ENCODE peak calls at places on chromosomes 7 and 10, in six cellular contexts. A is activated CD8-positive, alpha-beta T cell treated with anti-CD3 and anti-CD28 coated beads for 36 hours; H is mammary epithelial cell; Z is HepG2; V is tibial artery; F is WTC11. Q is an unnamed sample.

GRCh38 chr10:60714242-60714641 is 64.0 kb upstream of the CDK1 start:
- DNase-seq in Z (no peak), H (no peak), V (no peak), A (no peak), F (no peak), Q (no peak)

GRCh38 chr7:5709347-5709950 is 72.0 kb downstream of the RNF216 start:
- DNase-seq in Z (no peak), A (no peak), F (no peak), H (no peak), V (no peak), Q (peak)

GRCh38 chr7:137471128-137471527 is 127.6 kb upstream of the PTN start:
- DNase-seq in V (no peak), H (no peak), A (no peak), Z (no peak), F (no peak), Q (no peak)

GRCh38 chr10:122983898-122984297 is 3.7 kb downstream of the PSTK start:
- DNase-seq in V (no peak), A (no peak), H (no peak), Z (no peak), F (no peak), Q (no peak)

GRCh38 chr10:47397256-47397655 is 13.2 kb upstream of the ZNF488 start:
- DNase-seq in A (no peak), V (peak), H (no peak), F (no peak), Z (no peak), Q (no peak)

GRCh38 chr7:6533893-6534804 is 17.1 kb downstream of the GRID2IP start:
- DNase-seq in V (no peak), A (peak), F (no peak), Z (no peak), H (no peak), Q (no peak)

GRCh38 chr7:153529651-153530165 is 522.5 kb upstream of the DPP6 start:
- DNase-seq in H (no peak), F (no peak), A (no peak), Z (no peak), V (no peak), Q (no peak)

GRCh38 chr10:4270116-4270515 is 485.1 kb upstream of the KLF6 start:
- DNase-seq in V (peak), H (peak), F (no peak), A (no peak), Z (no peak), Q (peak)

GRCh38 chr7:23206511-23206867 is 24.6 kb downstream of the NUP42 start:
- DNase-seq in A (no peak), V (no peak), F (no peak), Z (no peak), H (no peak), Q (no peak)

GRCh38 chr7:132065193-132065972 is 509.0 kb upstream of the PODXL start:
- DNase-seq in A (no peak), Z (no peak), V (peak), H (peak), F (no peak), Q (peak)

GRCh38 chr7:98826811-98827231 is 43.0 kb downstream of the TMEM130 start:
- DNase-seq in Z (no peak), V (peak), H (no peak), A (no peak), F (peak), Q (no peak)

GRCh38 chr10:60032723-60033122 is 126.4 kb upstream of the CCDC6 start:
- DNase-seq in A (peak), F (peak), Z (peak), V (peak), H (peak), Q (peak)

GRCh38 chr10:74932648-74933047 is 106.2 kb downstream of the KAT6B start:
- DNase-seq in H (no peak), Z (no peak), A (no peak), F (no peak), V (peak), Q (no peak)

GRCh38 chr7:156423876-156424275 is 216.7 kb upstream of the RNF32 start:
- DNase-seq in F (no peak), V (no peak), Z (no peak), A (no peak), H (no peak), Q (no peak)

GRCh38 chr10:113854019-113854756 is at the start of the genes DCLRE1A and NHLRC2:
- DNase-seq in H (peak), Z (peak), A (peak), V (peak), F (peak), Q (peak)

GRCh38 chr10:59134302-59134701 is 42.1 kb upstream of the PHYHIPL start:
- DNase-seq in H (no peak), F (no peak), A (no peak), V (no peak), Z (no peak), Q (no peak)

GRCh38 chr10:123408660-123409059 is 254.5 kb downstream of the BUB3 start:
- DNase-seq in F (no peak), V (no peak), H (no peak), Z (no peak), A (no peak), Q (no peak)

GRCh38 chr7:101201695-101202602 is 1.1 kb upstream of the MOGAT3 start:
- DNase-seq in V (no peak), H (no peak), A (no peak), F (peak), Z (peak), Q (no peak)

GRCh38 chr10:73376679-73377078 is 18.0 kb upstream of the CFAP70 start:
- DNase-seq in A (no peak), H (peak), V (no peak), F (no peak), Z (no peak), Q (no peak)

GRCh38 chr10:101207026-101207425 is 22.2 kb downstream of the LBX1 start:
- DNase-seq in Z (no peak), F (no peak), A (no peak), H (no peak), V (no peak), Q (no peak)

GRCh38 chr10:53379951-53380350 is 607.4 kb upstream of the MBL2 start:
- DNase-seq in Z (no peak), F (no peak), H (no peak), A (no peak), V (no peak), Q (no peak)

GRCh38 chr10:57849726-57850357 is 417.9 kb downstream of the IPMK start:
- DNase-seq in V (no peak), Z (no peak), A (no peak), F (no peak), H (peak), Q (no peak)

GRCh38 chr7:142587578-142588191 is 161.6 kb upstream of the PRSS1 start:
- DNase-seq in Z (peak), V (no peak), F (no peak), A (no peak), H (peak), Q (no peak)

GRCh38 chr10:63593576-63593975 is 72.4 kb downstream of the REEP3 start:
- DNase-seq in Z (no peak), A (no peak), F (no peak), V (no peak), H (no peak), Q (no peak)

GRCh38 chr10:89916481-89916880 is 215.1 kb downstream of the KIF20B start:
- DNase-seq in F (no peak), Z (no peak), H (peak), V (no peak), A (no peak), Q (no peak)

GRCh38 chr7:46206474-46207060 is 285.5 kb upstream of the IGFBP3 start:
- DNase-seq in V (no peak), F (no peak), Z (no peak), A (no peak), H (peak), Q (no peak)

GRCh38 chr10:10677479-10677878 is 340.2 kb upstream of the CELF2 start:
- DNase-seq in H (peak), A (peak), V (peak), Z (no peak), F (peak), Q (peak)

GRCh38 chr7:134690614-134691504 is 44.2 kb downstream of the BPGM start:
- DNase-seq in F (no peak), H (peak), V (no peak), A (no peak), Z (no peak), Q (no peak)

GRCh38 chr7:29806131-29806792 is at the start of gene WIPF3:
- DNase-seq in Z (no peak), H (no peak), A (peak), F (peak), V (no peak), Q (no peak)

GRCh38 chr7:21041666-21042065 is 255.0 kb upstream of the SP8 start:
- DNase-seq in H (no peak), A (no peak), Z (no peak), F (peak), V (no peak), Q (no peak)

GRCh38 chr7:47638679-47639306 is 56.9 kb upstream of the TNS3 start:
- DNase-seq in A (no peak), H (no peak), Z (peak), F (no peak), V (peak), Q (no peak)

GRCh38 chr10:84140036-84140379 is 699 bp downstream of the GHITM start:
- DNase-seq in F (no peak), A (peak), Z (peak), V (no peak), H (no peak), Q (no peak)

GRCh38 chr10:67790534-67791408 is 47.2 kb downstream of the DNAJC12 start:
- DNase-seq in F (no peak), H (peak), Z (no peak), A (peak), V (no peak), Q (peak)

DNA sequence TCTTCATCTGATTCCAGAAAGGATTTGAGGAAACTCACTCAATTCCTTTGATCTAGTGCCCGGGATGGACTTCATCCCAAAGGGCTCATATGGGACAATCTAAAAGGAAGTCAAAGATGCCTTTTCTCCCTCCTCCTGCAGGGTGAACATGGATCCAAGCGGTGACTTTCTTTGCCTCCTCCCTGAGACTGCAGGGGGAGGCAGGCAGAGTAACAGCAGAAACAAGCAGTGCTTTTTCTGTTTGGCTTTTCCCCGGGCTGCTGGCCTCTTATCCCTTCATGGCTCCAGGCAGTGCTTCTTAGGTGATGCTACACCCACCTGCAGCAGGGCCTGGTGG is 10.0 kb upstream of the DNMBP start:
- DNase-seq in H (no peak), Z (peak), F (peak), A (no peak), V (no peak), Q (no peak)
- TF ChIP-seq CTCF in H (no peak), Z (no peak), F (no peak), A (no peak), V (no peak), Q (peak)

GRCh38 chr10:28587970-28588290 is 55.0 kb downstream of the WAC start:
- DNase-seq in F (no peak), V (no peak), H (peak), Z (no peak), A (no peak), Q (peak)

GRCh38 chr10:28595618-28596017 is 62.7 kb downstream of the WAC start:
- DNase-seq in A (no peak), Z (no peak), H (no peak), F (no peak), V (no peak), Q (no peak)

GRCh38 chr10:28592953-28593352 is 60.0 kb downstream of the WAC start:
- DNase-seq in V (no peak), A (no peak), F (no peak), H (peak), Z (peak), Q (peak)

GRCh38 chr10:28594401-28594800 is 61.5 kb downstream of the WAC start:
- DNase-seq in H (no peak), V (no peak), A (no peak), Z (no peak), F (no peak), Q (no peak)

GRCh38 chr10:28593811-28594210 is 60.9 kb downstream of the WAC start:
- DNase-seq in A (no peak), F (no peak), V (no peak), Z (no peak), H (peak), Q (no peak)
- TF ChIP-seq CTCF in A (no peak), F (no peak), V (no peak), Z (no peak), H (no peak), Q (no peak)

GRCh38 chr10:32211046-32211363 is 136.0 kb downstream of the EPC1 start:
- DNase-seq in Z (no peak), H (no peak), V (no peak), A (no peak), F (no peak), Q (no peak)
- TF ChIP-seq CTCF in Z (no peak), H (no peak), V (peak), A (no peak), F (no peak), Q (no peak)

GRCh38 chr10:8060704-8061121 is 6.2 kb downstream of the GATA3 start:
- DNase-seq in F (no peak), H (peak), V (no peak), Z (no peak), A (no peak), Q (no peak)

GRCh38 chr10:8059191-8059936 is 4.9 kb downstream of the GATA3 start:
- DNase-seq in A (no peak), V (no peak), H (peak), F (no peak), Z (no peak), Q (no peak)

GRCh38 chr10:8058274-8059111 is 4.0 kb downstream of the GATA3 start:
- DNase-seq in Z (no peak), A (no peak), H (peak), F (no peak), V (no peak), Q (no peak)

GRCh38 chr10:8061274-8062211 is 7.1 kb downstream of the GATA3 start:
- DNase-seq in H (peak), V (no peak), A (peak), Z (no peak), F (no peak), Q (no peak)

GRCh38 chr10:8060010-8060703 is 5.7 kb downstream of the GATA3 start:
- DNase-seq in Z (no peak), A (peak), F (no peak), V (no peak), H (peak), Q (no peak)
- TF ChIP-seq CTCF in Z (no peak), A (no peak), F (no peak), V (no peak), H (no peak), Q (no peak)

GRCh38 chr10:98029149-98030092 is 1.0 kb downstream of the CRTAC1 start:
- DNase-seq in V (no peak), F (peak), Z (no peak), H (no peak), A (no peak), Q (no peak)

GRCh38 chr10:98030991-98031431 is 590 bp upstream of the CRTAC1 start:
- DNase-seq in F (peak), Z (no peak), H (no peak), A (no peak), V (no peak), Q (no peak)

GRCh38 chr10:98031440-98031839 is 1.0 kb upstream of the CRTAC1 start:
- DNase-seq in Z (no peak), H (no peak), A (no peak), V (no peak), F (no peak), Q (no peak)

GRCh38 chr10:98028168-98028770 is 2.2 kb downstream of the CRTAC1 start:
- DNase-seq in Z (peak), H (no peak), A (peak), F (peak), V (no peak), Q (no peak)

DNA sequence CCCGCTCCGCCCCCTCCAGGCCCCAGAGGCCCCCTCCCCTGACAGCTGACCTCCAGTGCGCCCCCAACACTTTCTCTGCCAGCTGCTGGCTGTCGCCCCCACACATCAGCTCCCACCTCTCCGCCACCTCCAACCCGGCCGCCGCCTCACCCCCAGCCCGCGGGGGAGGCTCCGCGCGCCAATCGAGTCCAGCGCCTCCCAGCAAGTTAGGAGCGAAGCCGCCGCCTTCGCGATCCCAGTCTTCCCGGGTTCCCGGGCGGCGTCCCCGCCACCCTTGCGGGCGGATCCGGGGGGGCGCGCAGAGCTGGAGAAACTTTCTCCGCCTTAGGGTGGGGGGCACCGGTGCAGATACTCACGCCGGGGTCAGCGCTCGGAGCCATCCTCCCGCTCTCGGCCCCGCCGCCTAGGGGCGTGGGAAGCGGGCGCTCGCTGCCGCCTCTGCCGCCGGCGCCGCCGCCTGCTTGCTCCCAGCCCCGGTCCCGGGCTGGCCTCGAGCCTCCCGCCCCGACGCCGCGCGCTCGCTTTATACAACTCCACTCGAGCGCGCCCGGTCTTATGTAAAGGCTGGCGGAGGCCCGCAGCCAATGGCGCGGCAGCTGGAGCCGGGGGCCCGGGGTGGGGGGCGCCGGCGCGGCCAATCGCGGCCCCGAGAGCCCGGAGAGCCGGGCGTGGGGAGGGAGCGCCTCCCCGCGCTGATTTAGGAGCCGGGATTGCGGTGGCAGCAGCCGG is at the start of gene CRTAC1:
- DNase-seq in F (peak), A (peak), Z (no peak), V (peak), H (no peak), Q (no peak)
- TF ChIP-seq CTCF in F (no peak), A (no peak), Z (no peak), V (no peak), H (no peak), Q (no peak)

DNA sequence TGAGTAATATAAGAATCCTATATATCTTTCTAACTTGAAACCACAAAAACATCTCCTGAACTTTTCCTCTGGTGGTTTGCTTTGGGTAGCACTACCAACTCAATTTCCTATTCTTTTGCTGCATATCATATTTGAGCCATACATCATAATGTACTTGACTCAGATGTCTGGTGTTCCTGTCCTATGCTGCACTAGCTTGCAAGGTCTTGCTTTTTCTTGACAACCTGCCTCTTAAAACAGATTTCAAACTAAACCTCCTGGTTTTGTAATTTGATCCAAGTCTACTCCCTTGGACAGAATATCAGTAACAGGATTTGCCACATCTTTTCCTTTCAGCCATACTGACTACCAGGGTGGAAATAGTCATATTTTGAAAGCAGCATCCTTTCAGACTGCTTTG is 520.3 kb upstream of the LRRTM3 start:
- DNase-seq in H (no peak), V (no peak), Z (no peak), A (no peak), F (no peak), Q (no peak)
- TF ChIP-seq CTCF in H (no peak), V (no peak), Z (no peak), A (no peak), F (no peak), Q (no peak)

DNA sequence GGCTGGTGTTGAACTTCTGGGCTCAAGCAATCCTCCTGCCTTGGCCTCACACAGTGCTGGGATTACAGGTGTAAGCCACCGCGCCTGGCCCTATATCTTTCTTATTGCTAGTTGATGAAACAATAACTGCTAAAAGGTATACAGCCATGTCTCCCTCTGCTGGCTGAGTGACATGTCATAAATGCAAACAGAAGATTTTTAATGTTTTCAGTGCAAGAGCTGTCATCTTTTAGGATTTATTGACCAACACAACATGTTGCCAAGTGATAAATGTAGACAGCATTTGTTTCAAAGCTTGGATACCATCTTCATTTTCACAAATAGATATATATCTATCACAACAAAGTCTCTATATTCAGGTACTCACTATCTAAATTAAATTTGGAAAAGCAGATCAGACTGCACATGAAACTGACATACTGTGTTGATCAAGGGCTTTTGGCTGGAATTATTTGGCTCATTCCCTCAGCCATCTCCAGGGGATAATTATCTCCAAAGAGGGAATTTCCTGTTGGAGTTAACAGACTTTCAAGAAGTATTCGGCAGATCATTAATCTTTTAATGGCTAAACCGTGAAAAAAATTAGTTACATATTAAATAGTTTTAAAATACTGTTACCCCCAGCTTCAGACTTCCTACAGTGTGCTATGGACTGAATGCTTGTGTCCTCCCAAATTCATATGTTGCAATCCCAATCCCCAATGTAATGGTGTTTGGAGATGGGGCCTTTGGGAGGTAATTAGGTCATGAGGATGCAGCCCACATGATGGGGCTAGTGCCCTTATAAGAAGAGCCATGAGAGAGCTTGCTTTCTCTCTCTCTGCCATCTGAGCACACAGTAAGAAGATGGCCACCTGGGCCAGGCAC is 41.3 kb upstream of the SRPK2 start:
- DNase-seq in Z (peak), H (peak), V (peak), F (peak), A (peak), Q (peak)
- TF ChIP-seq CTCF in Z (peak), H (peak), V (peak), F (no peak), A (peak), Q (peak)